ENCODE peak calls at places on chromosomes 13 and 19, in seven cellular contexts. One of them, this sample, is unnamed. For H3K4me1, the result is how much of the 10 kb centered on the place peaks cover.

GRCh38 chr19:50906217-50906616 is 5.0 kb downstream of the KLK4 start:
- DNase-seq in spleen: no peak
- DNase-seq in right lobe of liver: no peak
- DNase-seq in CD4-positive, CD25-positive, alpha-beta regulatory T cell: no peak
- DNase-seq in stomach: peak
- DNase-seq in fibroblast of lung: no peak
- DNase-seq in psoas muscle: no peak
- DNase-seq in this sample: no peak

GRCh38 chr13:35260316-35260715 is 216.2 kb downstream of the MAB21L1 start:
- DNase-seq in spleen: no peak
- DNase-seq in right lobe of liver: no peak
- DNase-seq in CD4-positive, CD25-positive, alpha-beta regulatory T cell: no peak
- DNase-seq in stomach: no peak
- DNase-seq in fibroblast of lung: no peak
- DNase-seq in psoas muscle: no peak
- DNase-seq in this sample: no peak

GRCh38 chr19:3803986-3804385 is 17.8 kb upstream of the MATK start:
- DNase-seq in spleen: no peak
- DNase-seq in right lobe of liver: no peak
- DNase-seq in CD4-positive, CD25-positive, alpha-beta regulatory T cell: no peak
- DNase-seq in stomach: no peak
- DNase-seq in fibroblast of lung: no peak
- DNase-seq in psoas muscle: no peak
- DNase-seq in this sample: no peak

GRCh38 chr19:32543107-32543900 is 37.7 kb upstream of the PDCD5 start:
- DNase-seq in spleen: no peak
- DNase-seq in right lobe of liver: no peak
- DNase-seq in CD4-positive, CD25-positive, alpha-beta regulatory T cell: no peak
- DNase-seq in stomach: no peak
- DNase-seq in fibroblast of lung: peak
- DNase-seq in psoas muscle: no peak
- DNase-seq in this sample: no peak

GRCh38 chr13:43377955-43378354 is 354.6 kb downstream of the DNAJC15 start:
- DNase-seq in spleen: no peak
- DNase-seq in right lobe of liver: no peak
- DNase-seq in CD4-positive, CD25-positive, alpha-beta regulatory T cell: no peak
- DNase-seq in stomach: peak
- DNase-seq in fibroblast of lung: peak
- DNase-seq in psoas muscle: no peak
- DNase-seq in this sample: no peak

GRCh38 chr13:93218583-93218982 is 8.0 kb upstream of the GPC6 start:
- DNase-seq in spleen: no peak
- DNase-seq in right lobe of liver: no peak
- DNase-seq in CD4-positive, CD25-positive, alpha-beta regulatory T cell: no peak
- DNase-seq in stomach: no peak
- DNase-seq in fibroblast of lung: no peak
- DNase-seq in psoas muscle: no peak
- DNase-seq in this sample: no peak

GRCh38 chr13:93298741-93299140 is 72.1 kb downstream of the GPC6 start:
- DNase-seq in spleen: no peak
- DNase-seq in right lobe of liver: no peak
- DNase-seq in CD4-positive, CD25-positive, alpha-beta regulatory T cell: no peak
- DNase-seq in stomach: no peak
- DNase-seq in fibroblast of lung: peak
- DNase-seq in psoas muscle: no peak
- DNase-seq in this sample: no peak

GRCh38 chr19:10660346-10660745 is 6.2 kb downstream of the ILF3 start:
- DNase-seq in spleen: no peak
- DNase-seq in right lobe of liver: no peak
- DNase-seq in CD4-positive, CD25-positive, alpha-beta regulatory T cell: no peak
- DNase-seq in stomach: no peak
- DNase-seq in fibroblast of lung: no peak
- DNase-seq in psoas muscle: no peak
- DNase-seq in this sample: no peak

GRCh38 chr19:6271721-6272410 is 7.9 kb downstream of the MLLT1 start:
- DNase-seq in spleen: no peak
- DNase-seq in right lobe of liver: peak
- DNase-seq in CD4-positive, CD25-positive, alpha-beta regulatory T cell: no peak
- DNase-seq in stomach: peak
- DNase-seq in fibroblast of lung: peak
- DNase-seq in psoas muscle: peak
- DNase-seq in this sample: peak

GRCh38 chr13:44437356-44438233 is 64.0 kb downstream of the SERP2 start:
- DNase-seq in spleen: no peak
- DNase-seq in right lobe of liver: no peak
- DNase-seq in CD4-positive, CD25-positive, alpha-beta regulatory T cell: no peak
- DNase-seq in stomach: no peak
- DNase-seq in fibroblast of lung: peak
- DNase-seq in psoas muscle: no peak
- DNase-seq in this sample: no peak

GRCh38 chr19:58561373-58562125 is 3.1 kb upstream of the UBE2M start:
- DNase-seq in spleen: peak
- DNase-seq in right lobe of liver: no peak
- DNase-seq in CD4-positive, CD25-positive, alpha-beta regulatory T cell: no peak
- DNase-seq in stomach: no peak
- DNase-seq in fibroblast of lung: no peak
- DNase-seq in psoas muscle: no peak
- DNase-seq in this sample: peak

GRCh38 chr13:46489586-46490023 is 63.4 kb upstream of the LRCH1 start:
- DNase-seq in spleen: no peak
- DNase-seq in right lobe of liver: no peak
- DNase-seq in CD4-positive, CD25-positive, alpha-beta regulatory T cell: no peak
- DNase-seq in stomach: no peak
- DNase-seq in fibroblast of lung: peak
- DNase-seq in psoas muscle: peak
- DNase-seq in this sample: no peak

GRCh38 chr13:105406551-105406950 is 1128.9 kb downstream of the EFNB2 start:
- DNase-seq in spleen: no peak
- DNase-seq in right lobe of liver: no peak
- DNase-seq in CD4-positive, CD25-positive, alpha-beta regulatory T cell: no peak
- DNase-seq in stomach: no peak
- DNase-seq in fibroblast of lung: no peak
- DNase-seq in psoas muscle: no peak
- DNase-seq in this sample: no peak

GRCh38 chr19:6233051-6233826 is 46.5 kb downstream of the MLLT1 start:
- DNase-seq in spleen: peak
- DNase-seq in right lobe of liver: peak
- DNase-seq in CD4-positive, CD25-positive, alpha-beta regulatory T cell: no peak
- DNase-seq in stomach: peak
- DNase-seq in fibroblast of lung: peak
- DNase-seq in psoas muscle: peak
- DNase-seq in this sample: peak

GRCh38 chr19:31725051-31725450 is 375.8 kb upstream of the TSHZ3 start:
- DNase-seq in spleen: no peak
- DNase-seq in right lobe of liver: no peak
- DNase-seq in CD4-positive, CD25-positive, alpha-beta regulatory T cell: no peak
- DNase-seq in stomach: no peak
- DNase-seq in fibroblast of lung: peak
- DNase-seq in psoas muscle: no peak
- DNase-seq in this sample: no peak

GRCh38 chr13:93325303-93326297 is 99.0 kb downstream of the GPC6 start:
- DNase-seq in spleen: no peak
- DNase-seq in right lobe of liver: no peak
- DNase-seq in CD4-positive, CD25-positive, alpha-beta regulatory T cell: no peak
- DNase-seq in stomach: no peak
- DNase-seq in fibroblast of lung: no peak
- DNase-seq in psoas muscle: no peak
- DNase-seq in this sample: no peak

GRCh38 chr13:93146584-93147292 is 79.9 kb upstream of the GPC6 start:
- DNase-seq in spleen: no peak
- DNase-seq in right lobe of liver: no peak
- DNase-seq in CD4-positive, CD25-positive, alpha-beta regulatory T cell: no peak
- DNase-seq in stomach: no peak
- DNase-seq in fibroblast of lung: peak
- DNase-seq in psoas muscle: no peak
- DNase-seq in this sample: no peak

GRCh38 chr19:11814707-11815050 is 606 bp downstream of the ZNF440 start:
- DNase-seq in spleen: no peak
- DNase-seq in right lobe of liver: no peak
- DNase-seq in CD4-positive, CD25-positive, alpha-beta regulatory T cell: no peak
- DNase-seq in stomach: no peak
- DNase-seq in fibroblast of lung: peak
- DNase-seq in psoas muscle: no peak
- DNase-seq in this sample: no peak

GRCh38 chr19:46731007-46731501 is 14.1 kb upstream of the PRKD2 start:
- DNase-seq in spleen: peak
- DNase-seq in right lobe of liver: no peak
- DNase-seq in CD4-positive, CD25-positive, alpha-beta regulatory T cell: no peak
- DNase-seq in stomach: peak
- DNase-seq in fibroblast of lung: peak
- DNase-seq in psoas muscle: no peak
- DNase-seq in this sample: no peak

GRCh38 chr13:74687452-74688180 is 553.4 kb upstream of the KLF12 start:
- DNase-seq in spleen: no peak
- DNase-seq in right lobe of liver: no peak
- DNase-seq in CD4-positive, CD25-positive, alpha-beta regulatory T cell: no peak
- DNase-seq in stomach: no peak
- DNase-seq in fibroblast of lung: no peak
- DNase-seq in psoas muscle: no peak
- DNase-seq in this sample: peak

GRCh38 chr13:25951831-25952230 is 100.0 kb downstream of the SHISA2 start:
- DNase-seq in spleen: no peak
- DNase-seq in right lobe of liver: no peak
- DNase-seq in CD4-positive, CD25-positive, alpha-beta regulatory T cell: no peak
- DNase-seq in stomach: no peak
- DNase-seq in fibroblast of lung: no peak
- DNase-seq in psoas muscle: no peak
- DNase-seq in this sample: no peak

GRCh38 chr13:20303636-20304035 is 71.5 kb upstream of the GJB6 start:
- DNase-seq in spleen: no peak
- DNase-seq in right lobe of liver: no peak
- DNase-seq in CD4-positive, CD25-positive, alpha-beta regulatory T cell: no peak
- DNase-seq in stomach: no peak
- DNase-seq in fibroblast of lung: peak
- DNase-seq in psoas muscle: no peak
- DNase-seq in this sample: no peak

GRCh38 chr13:44920013-44920412 is 69.3 kb downstream of the NUFIP1 start:
- DNase-seq in spleen: no peak
- DNase-seq in right lobe of liver: no peak
- DNase-seq in CD4-positive, CD25-positive, alpha-beta regulatory T cell: no peak
- DNase-seq in stomach: no peak
- DNase-seq in fibroblast of lung: no peak
- DNase-seq in psoas muscle: no peak
- DNase-seq in this sample: no peak

GRCh38 chr13:24459234-24459633 is 53.3 kb downstream of the PARP4 start:
- DNase-seq in spleen: no peak
- DNase-seq in right lobe of liver: no peak
- DNase-seq in CD4-positive, CD25-positive, alpha-beta regulatory T cell: no peak
- DNase-seq in stomach: no peak
- DNase-seq in fibroblast of lung: peak
- DNase-seq in psoas muscle: no peak
- DNase-seq in this sample: no peak

GRCh38 chr13:42786696-42787095 is 5.3 kb downstream of the FAM216B start:
- DNase-seq in spleen: no peak
- DNase-seq in right lobe of liver: no peak
- DNase-seq in CD4-positive, CD25-positive, alpha-beta regulatory T cell: no peak
- DNase-seq in stomach: no peak
- DNase-seq in fibroblast of lung: no peak
- DNase-seq in psoas muscle: no peak
- DNase-seq in this sample: no peak

GRCh38 chr19:19538767-19539166 is 702 bp downstream of the CILP2 start:
- DNase-seq in spleen: no peak
- DNase-seq in right lobe of liver: no peak
- DNase-seq in CD4-positive, CD25-positive, alpha-beta regulatory T cell: no peak
- DNase-seq in stomach: no peak
- DNase-seq in fibroblast of lung: no peak
- DNase-seq in psoas muscle: no peak
- DNase-seq in this sample: no peak
- H3K4me3 ChIP-seq in spleen: no peak
- H3K4me3 ChIP-seq in right lobe of liver: no peak
- H3K4me3 ChIP-seq in CD4-positive, CD25-positive, alpha-beta regulatory T cell: no peak
- H3K4me3 ChIP-seq in stomach: no peak
- H3K4me3 ChIP-seq in fibroblast of lung: peak
- H3K4me3 ChIP-seq in psoas muscle: no peak
- H3K4me3 ChIP-seq in this sample: no peak

DNA sequence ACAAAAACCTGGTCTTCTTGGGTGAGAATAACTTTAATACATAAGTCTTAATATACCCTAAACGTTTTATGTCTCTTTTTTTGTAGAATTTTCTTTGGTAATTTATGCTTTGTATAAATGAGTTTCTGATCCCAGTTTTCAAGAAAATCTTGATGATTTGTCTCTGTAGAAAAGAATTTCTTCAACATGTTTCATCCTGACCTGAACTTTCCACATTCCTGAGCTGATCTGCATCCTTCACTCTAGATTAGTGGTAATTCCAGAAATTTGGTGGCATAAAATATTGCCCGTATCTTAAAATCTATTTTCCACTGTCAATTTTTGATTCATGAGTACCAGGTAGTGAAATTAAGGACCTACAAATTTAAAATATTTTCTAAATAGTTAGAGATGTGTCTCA is 16.3 kb downstream of the ZNF714 start:
- DNase-seq in spleen: no peak
- DNase-seq in right lobe of liver: no peak
- DNase-seq in CD4-positive, CD25-positive, alpha-beta regulatory T cell: no peak
- DNase-seq in stomach: no peak
- DNase-seq in fibroblast of lung: no peak
- DNase-seq in psoas muscle: no peak
- DNase-seq in this sample: no peak
- H3K4me1 ChIP-seq in spleen: under half
- H3K4me1 ChIP-seq in right lobe of liver: under half
- H3K4me1 ChIP-seq in CD4-positive, CD25-positive, alpha-beta regulatory T cell: under half
- H3K4me1 ChIP-seq in stomach: under half
- H3K4me1 ChIP-seq in fibroblast of lung: under half
- H3K4me1 ChIP-seq in psoas muscle: under half
- H3K4me1 ChIP-seq in this sample: under half

GRCh38 chr13:65064967-65065366 is 2165.2 kb downstream of the PCDH9 start:
- DNase-seq in spleen: no peak
- DNase-seq in right lobe of liver: no peak
- DNase-seq in CD4-positive, CD25-positive, alpha-beta regulatory T cell: no peak
- DNase-seq in stomach: no peak
- DNase-seq in fibroblast of lung: no peak
- DNase-seq in psoas muscle: no peak
- DNase-seq in this sample: no peak
- H3K27ac ChIP-seq in spleen: no peak
- H3K27ac ChIP-seq in right lobe of liver: no peak
- H3K27ac ChIP-seq in CD4-positive, CD25-positive, alpha-beta regulatory T cell: no peak
- H3K27ac ChIP-seq in stomach: no peak
- H3K27ac ChIP-seq in fibroblast of lung: no peak
- H3K27ac ChIP-seq in psoas muscle: no peak
- H3K27ac ChIP-seq in this sample: no peak

DNA sequence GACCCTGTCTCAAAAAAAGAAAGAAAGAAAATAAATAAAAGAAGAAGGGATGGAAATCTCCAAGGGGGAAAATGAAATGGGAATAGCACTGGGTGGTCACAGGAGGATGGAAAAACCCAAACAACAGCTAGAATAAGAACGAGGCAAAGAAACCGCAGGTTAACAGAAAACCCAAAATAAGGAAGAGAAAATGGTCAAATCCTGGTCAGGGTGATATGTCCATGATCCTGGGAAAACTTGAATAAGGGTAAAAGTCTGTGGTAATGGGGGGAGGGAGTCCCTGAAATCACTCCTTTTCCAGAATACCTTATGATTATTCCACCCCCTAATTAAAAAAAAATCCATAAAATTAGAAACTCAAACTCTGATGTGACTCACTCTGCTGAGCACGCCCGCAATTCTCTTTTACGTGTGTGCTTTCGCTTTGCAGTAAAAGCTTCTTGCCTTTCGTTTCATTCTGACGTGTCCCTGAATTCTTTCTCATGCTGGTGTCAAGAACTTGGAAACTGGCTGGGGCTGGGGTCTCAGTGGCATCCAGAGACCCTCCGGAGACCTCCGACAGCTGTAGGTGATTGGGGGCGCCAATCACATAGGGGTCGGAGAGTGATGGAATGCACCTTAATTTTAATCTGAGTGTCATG is 4.3 kb upstream of the NAXD start:
- DNase-seq in spleen: no peak
- DNase-seq in right lobe of liver: no peak
- DNase-seq in CD4-positive, CD25-positive, alpha-beta regulatory T cell: no peak
- DNase-seq in stomach: no peak
- DNase-seq in fibroblast of lung: peak
- DNase-seq in psoas muscle: no peak
- DNase-seq in this sample: no peak
- H3K4me3 ChIP-seq in spleen: no peak
- H3K4me3 ChIP-seq in right lobe of liver: no peak
- H3K4me3 ChIP-seq in CD4-positive, CD25-positive, alpha-beta regulatory T cell: peak
- H3K4me3 ChIP-seq in stomach: no peak
- H3K4me3 ChIP-seq in fibroblast of lung: no peak
- H3K4me3 ChIP-seq in psoas muscle: no peak
- H3K4me3 ChIP-seq in this sample: peak